ENCODE peak calls at places on chromosomes 2 and 18, in ten cellular contexts. O, U, W, P, N, M, L, A, C and K are unnamed samples.

GRCh38 chr18:79616651-79617518 is 62.7 kb upstream of the CTDP1 start:
- DNase-seq in O (peak), U (no peak), W (no peak), P (no peak), N (peak), M (no peak), L (no peak), A (no peak), C (no peak), K (no peak)

GRCh38 chr2:74146929-74147728 is 583 bp downstream of the BOLA3 start:
- DNase-seq in O (peak), U (no peak), W (no peak), P (no peak), N (no peak), M (no peak), L (peak), A (peak), C (peak), K (no peak)

GRCh38 chr2:188196343-188197008 is 95.2 kb upstream of the GULP1 start:
- DNase-seq in O (no peak), U (no peak), W (no peak), P (no peak), N (no peak), M (peak), L (no peak), A (no peak), C (no peak), K (no peak)

GRCh38 chr2:101105654-101106053 is 45.5 kb downstream of the TBC1D8 start:
- DNase-seq in O (no peak), U (no peak), W (no peak), P (no peak), N (no peak), M (no peak), L (no peak), A (no peak), C (no peak), K (no peak)

GRCh38 chr2:108906403-108907077 is 82.5 kb downstream of the EDAR start:
- DNase-seq in O (no peak), U (no peak), W (no peak), P (no peak), N (no peak), M (no peak), L (no peak), A (no peak), C (no peak), K (no peak)

GRCh38 chr18:2955966-2956521 is 56.9 kb downstream of the LPIN2 start:
- DNase-seq in O (no peak), U (no peak), W (no peak), P (no peak), N (no peak), M (no peak), L (no peak), A (no peak), C (no peak), K (no peak)

GRCh38 chr18:76977108-76977621 is 154.8 kb downstream of the ZNF236 start:
- DNase-seq in O (no peak), U (no peak), W (no peak), P (peak), N (no peak), M (no peak), L (no peak), A (no peak), C (no peak), K (no peak)

GRCh38 chr2:27705851-27706622 is 42.3 kb downstream of the SLC4A1AP start:
- DNase-seq in O (peak), U (peak), W (peak), P (no peak), N (no peak), M (peak), L (no peak), A (peak), C (no peak), K (peak)

GRCh38 chr2:188089896-188090295 is 201.8 kb upstream of the GULP1 start:
- DNase-seq in O (no peak), U (no peak), W (no peak), P (no peak), N (no peak), M (no peak), L (no peak), A (peak), C (no peak), K (no peak)

GRCh38 chr2:112627060-112628040 is 18.4 kb upstream of the SLC20A1 start:
- DNase-seq in O (peak), U (peak), W (peak), P (no peak), N (peak), M (peak), L (peak), A (peak), C (no peak), K (no peak)